ENCODE peak calls at places on chromosomes 2 and 18, in five cellular contexts. C is neuronal stem cell, Q is stomach, E is mammary epithelial cell, V is psoas muscle. W is an unnamed sample.

GRCh38 chr18:28153485-28154065 is 23.4 kb downstream of the CDH2 start:
- DNase-seq in E (no peak), Q (no peak), C (no peak), V (no peak), W (no peak)

GRCh38 chr2:105557515-105557914 is 158.7 kb upstream of the FHL2 start:
- DNase-seq in C (no peak), V (no peak), Q (no peak), E (peak; percentile 27), W (no peak)

GRCh38 chr2:216211141-216211540 is 102.0 kb downstream of the XRCC5 start:
- DNase-seq in C (no peak), Q (no peak), V (no peak), E (no peak), W (no peak)

GRCh38 chr2:217622664-217623063 is 380.1 kb downstream of the TNS1 start:
- DNase-seq in C (peak; percentile 35), E (no peak), V (no peak), Q (no peak), W (peak; percentile 68)

GRCh38 chr18:21330122-21330701 is 88.2 kb downstream of the GREB1L start:
- DNase-seq in E (peak; percentile 54), V (no peak), Q (peak; percentile 32), C (no peak), W (no peak)

GRCh38 chr2:118845843-118846666 is 1.4 kb downstream of the EN1 start:
- DNase-seq in C (peak; percentile 24), V (peak; percentile 61), E (no peak), Q (no peak), W (no peak)

GRCh38 chr2:40584432-40584831 is 132.5 kb upstream of the SLC8A1 start:
- DNase-seq in Q (no peak), V (no peak), C (no peak), E (no peak), W (no peak)

GRCh38 chr2:127208313-127208712 is 11.8 kb downstream of the CYP27C1 start:
- DNase-seq in V (no peak), C (no peak), Q (no peak), E (no peak), W (no peak)

GRCh38 chr18:24785019-24785418 is 324.6 kb downstream of the HRH4 start:
- DNase-seq in V (no peak), C (no peak), E (no peak), Q (no peak), W (no peak)

GRCh38 chr2:239312081-239312501 is 88.7 kb downstream of the HDAC4 start:
- DNase-seq in V (peak; percentile 77), Q (peak; percentile 20), C (no peak), E (no peak), W (no peak)

GRCh38 chr18:13242797-13243196 is 24.2 kb downstream of the LDLRAD4 start:
- DNase-seq in E (no peak), V (no peak), Q (no peak), C (no peak), W (no peak)

GRCh38 chr18:75173125-75173432 is 35.9 kb downstream of the PTGR3 start:
- DNase-seq in V (no peak), C (no peak), Q (no peak), E (no peak), W (no peak)

GRCh38 chr2:129354662-129355061 is 624.8 kb upstream of the RAB6C start:
- DNase-seq in E (no peak), V (no peak), Q (no peak), C (no peak), W (peak; percentile 11)

GRCh38 chr18:72233106-72233505 is 311.0 kb downstream of the CBLN2 start:
- DNase-seq in E (no peak), C (peak; percentile 20), Q (no peak), V (no peak), W (peak; percentile 2)

GRCh38 chr2:129912871-129913694 is 66.4 kb upstream of the RAB6C start:
- DNase-seq in E (no peak), V (no peak), C (no peak), Q (peak; percentile 14), W (no peak)

GRCh38 chr18:21179590-21180220 is 62.3 kb upstream of the GREB1L start:
- DNase-seq in Q (peak; percentile 34), V (no peak), E (peak; percentile 42), C (peak; percentile 63), W (peak; percentile 44)

GRCh38 chr2:181594322-181594721 is 62.6 kb downstream of the CERKL start:
- DNase-seq in V (no peak), E (no peak), Q (no peak), C (no peak), W (no peak)

GRCh38 chr2:230811508-230811907 is 53.2 kb upstream of the ITM2C start:
- DNase-seq in V (no peak), E (no peak), Q (no peak), C (no peak), W (no peak)

GRCh38 chr2:85605406-85606115 is 3.1 kb upstream of the TMEM150A start:
- DNase-seq in E (no peak), V (no peak), Q (no peak), C (no peak), W (no peak)

GRCh38 chr2:146037334-146037870 is 1517.5 kb upstream of the ZEB2 start:
- DNase-seq in V (no peak), E (no peak), C (no peak), Q (no peak), W (no peak)

GRCh38 chr2:239154971-239155805 is 245.6 kb downstream of the HDAC4 start:
- DNase-seq in E (no peak), Q (peak; percentile 20), V (peak; percentile 46), C (no peak), W (no peak)

GRCh38 chr2:129723277-129724020 is 256.0 kb upstream of the RAB6C start:
- DNase-seq in V (no peak), Q (no peak), C (no peak), E (no peak), W (no peak)

GRCh38 chr2:235305678-235306077 is 188.2 kb upstream of the AGAP1 start:
- DNase-seq in C (no peak), E (no peak), V (no peak), Q (no peak), W (no peak)

GRCh38 chr18:72013512-72013911 is 530.6 kb downstream of the CBLN2 start:
- DNase-seq in V (no peak), C (no peak), Q (no peak), E (no peak), W (no peak)

GRCh38 chr2:187842978-187843847 is 289.0 kb upstream of the TFPI start:
- DNase-seq in C (peak; percentile 57), V (no peak), E (peak; percentile 35), Q (no peak), W (peak; percentile 56)

DNA sequence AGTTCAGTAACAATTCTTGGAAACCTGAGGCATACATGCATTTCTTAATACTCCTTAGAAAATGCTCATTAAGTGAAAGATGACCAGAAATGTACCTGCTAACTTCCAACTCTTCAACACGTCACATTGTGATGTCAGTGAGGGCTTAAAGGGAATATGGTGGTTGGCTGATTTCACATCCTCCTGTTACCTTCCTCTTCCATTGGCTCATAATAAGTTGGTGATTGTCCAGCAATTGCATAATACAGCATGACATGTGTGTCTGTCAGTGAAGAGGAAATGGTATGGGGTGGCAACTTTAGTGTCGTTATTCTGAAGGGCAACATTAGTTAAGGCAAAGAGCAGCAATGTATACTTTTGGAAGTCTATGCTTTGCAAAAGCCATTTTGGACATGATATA is 26.0 kb downstream of the PLEK start:
- DNase-seq in Q (no peak), E (no peak), V (no peak), C (no peak), W (no peak)
- H3K4me1 ChIP-seq in Q (no peaks in the 10 kb centered on the region), E (no peaks in the 10 kb centered on the region), V (no peaks in the 10 kb centered on the region), C (no peaks in the 10 kb centered on the region), W (no peaks in the 10 kb centered on the region)

GRCh38 chr18:70044626-70045025 is 97.0 kb upstream of the CD226 start:
- DNase-seq in Q (no peak), C (no peak), V (no peak), E (peak; percentile 98), W (no peak)
- H3K27me3 ChIP-seq in Q (no peaks in the 10 kb centered on the region), C (no peaks in the 10 kb centered on the region), V (no peaks in the 10 kb centered on the region), E (no peaks in the 10 kb centered on the region), W (no peaks in the 10 kb centered on the region)

GRCh38 chr2:54666131-54666637 is 57.3 kb upstream of the EML6 start:
- DNase-seq in Q (peak; percentile 48), E (no peak), V (peak; percentile 78), C (no peak), W (no peak)
- H3K4me1 ChIP-seq in Q (peaks cover 38% of the 10 kb centered on the region), E (peaks cover 24% of the 10 kb centered on the region), V (peaks cover 38% of the 10 kb centered on the region), C (peaks cover 7% of the 10 kb centered on the region), W (no peaks in the 10 kb centered on the region)

GRCh38 chr2:38097611-38098350 is 21.8 kb upstream of the CYP1B1 start:
- DNase-seq in V (no peak), C (no peak), Q (no peak), E (peak; percentile 31), W (no peak)

GRCh38 chr2:38095996-38096861 is 20.3 kb upstream of the CYP1B1 start:
- DNase-seq in C (no peak), E (peak; percentile 89), V (peak; percentile 69), Q (no peak), W (no peak)

GRCh38 chr2:38093503-38093902 is 17.6 kb upstream of the CYP1B1 start:
- DNase-seq in C (no peak), E (no peak), Q (no peak), V (no peak), W (no peak)

GRCh38 chr2:38095079-38095478 is 19.1 kb upstream of the CYP1B1 start:
- DNase-seq in V (no peak), Q (no peak), C (no peak), E (no peak), W (no peak)

DNA sequence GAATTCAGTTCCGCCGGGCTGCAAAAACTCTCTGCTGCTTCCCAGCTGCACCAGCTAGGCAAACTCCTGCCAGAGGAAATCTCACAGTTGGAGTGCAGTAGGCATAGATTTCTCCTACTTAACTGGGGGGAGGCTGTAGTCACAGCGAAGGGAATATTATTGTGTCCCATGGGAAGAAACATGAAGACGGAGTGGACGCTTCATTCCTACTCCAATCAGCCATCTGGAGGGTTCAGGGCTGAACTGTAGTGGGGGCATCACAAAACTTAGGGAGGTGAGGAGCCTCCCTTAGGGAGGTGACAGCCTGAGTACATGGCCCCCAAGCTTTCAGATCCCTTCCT is 19.7 kb upstream of the CYP1B1 start:
- DNase-seq in C (no peak), V (no peak), Q (no peak), E (no peak), W (no peak)
- H3K27me3 ChIP-seq in C (no peaks in the 10 kb centered on the region), V (peaks cover 27% of the 10 kb centered on the region), Q (no peaks in the 10 kb centered on the region), E (no peaks in the 10 kb centered on the region), W (peaks cover 27% of the 10 kb centered on the region)

GRCh38 chr2:159134979-159135378 is 151.5 kb downstream of the WDSUB1 start:
- DNase-seq in V (no peak), C (no peak), Q (no peak), E (no peak), W (no peak)
- H3K4me1 ChIP-seq in V (peaks cover 18% of the 10 kb centered on the region), C (peaks cover 14% of the 10 kb centered on the region), Q (peaks cover 15% of the 10 kb centered on the region), E (peaks cover 51% of the 10 kb centered on the region), W (no peaks in the 10 kb centered on the region)

GRCh38 chr2:88845772-88846661 is 154.5 kb downstream of the RPIA start:
- DNase-seq in E (no peak), Q (no peak), C (no peak), V (no peak), W (no peak)
- H3K27me3 ChIP-seq in E (peaks cover 5% of the 10 kb centered on the region), Q (no peaks in the 10 kb centered on the region), C (no peaks in the 10 kb centered on the region), V (peaks cover 4% of the 10 kb centered on the region), W (no peaks in the 10 kb centered on the region)